ENCODE peak calls at places on chromosomes 2 and 18, in five cellular contexts. E, C, P, U and M are unnamed samples.

GRCh38 chr2:120776649-120777048 is 41.0 kb downstream of the GLI2 start:
- DNase-seq in U (no peak), P (no peak), E (no peak), C (no peak), M (no peak)

GRCh38 chr2:121866789-121867188 is 111.3 kb downstream of the TSN start:
- DNase-seq in P (no peak), U (peak), E (no peak), C (no peak), M (no peak)

GRCh38 chr2:134508396-134508795 is 210.4 kb downstream of the TMEM163 start:
- DNase-seq in U (no peak), P (no peak), C (no peak), E (no peak), M (no peak)

GRCh38 chr2:33108483-33109443 is 162.0 kb downstream of the LTBP1 start:
- DNase-seq in U (peak), E (no peak), P (no peak), C (no peak), M (no peak)

GRCh38 chr2:215517391-215517790 is 81.5 kb upstream of the FN1 start:
- DNase-seq in P (no peak), E (no peak), U (no peak), C (no peak), M (no peak)

GRCh38 chr2:53641290-53641689 is 126.3 kb upstream of the CHAC2 start:
- DNase-seq in U (no peak), C (no peak), P (no peak), E (no peak), M (no peak)

GRCh38 chr2:120767486-120768005 is 31.9 kb downstream of the GLI2 start:
- DNase-seq in U (no peak), E (peak), C (no peak), P (no peak), M (no peak)

GRCh38 chr2:105873721-105874120 is 129.0 kb downstream of the NCK2 start:
- DNase-seq in U (peak), C (peak), P (no peak), E (no peak), M (peak)

GRCh38 chr2:96665083-96665569 is 22.6 kb downstream of the FER1L5 start:
- DNase-seq in P (no peak), E (peak), C (peak), U (peak), M (no peak)

GRCh38 chr18:3603460-3604259 is 153.7 kb downstream of the TGIF1 start:
- DNase-seq in U (peak), C (peak), P (no peak), E (no peak), M (no peak)

GRCh38 chr2:62569907-62570793 is 64.2 kb upstream of the TMEM17 start:
- DNase-seq in E (no peak), U (no peak), C (no peak), P (no peak), M (no peak)

GRCh38 chr18:77006305-77007175 is 126.0 kb downstream of the MBP start:
- DNase-seq in C (no peak), E (no peak), P (no peak), U (no peak), M (no peak)

GRCh38 chr2:68879296-68879695 is 8.1 kb upstream of the BMP10 start:
- DNase-seq in E (no peak), P (no peak), U (no peak), C (no peak), M (no peak)

GRCh38 chr18:46431522-46432171 is 225.4 kb downstream of the LOXHD1 start:
- DNase-seq in U (no peak), C (no peak), P (no peak), E (no peak), M (no peak)

GRCh38 chr2:172395503-172395902 is 31.9 kb upstream of the ITGA6 start:
- DNase-seq in U (no peak), E (no peak), P (no peak), C (no peak), M (no peak)

GRCh38 chr18:34709104-34709503 is 994 bp upstream of the DTNA start:
- DNase-seq in E (peak), P (no peak), U (peak), C (no peak), M (no peak)

GRCh38 chr2:32484907-32485306 is 128.1 kb downstream of the BIRC6 start:
- DNase-seq in C (peak), U (peak), P (no peak), E (no peak), M (no peak)

GRCh38 chr2:109124982-109125594 is 3.9 kb upstream of the SH3RF3 start:
- DNase-seq in U (no peak), C (no peak), P (no peak), E (no peak), M (no peak)

GRCh38 chr2:9403924-9404323 is 19.4 kb downstream of the ITGB1BP1 start:
- DNase-seq in E (peak), P (no peak), U (peak), C (no peak), M (no peak)

GRCh38 chr2:38499921-38500634 is 102.7 kb downstream of the HNRNPLL start:
- DNase-seq in C (no peak), E (peak), P (no peak), U (peak), M (no peak)

GRCh38 chr2:8617590-8617989 is 64.3 kb upstream of the ID2 start:
- DNase-seq in U (no peak), E (no peak), P (no peak), C (no peak), M (no peak)

GRCh38 chr18:37676276-37676675 is 110.7 kb upstream of the CELF4 start:
- DNase-seq in C (no peak), P (no peak), E (no peak), U (no peak), M (no peak)

GRCh38 chr2:227932403-227932802 is 61.0 kb downstream of the DAW1 start:
- DNase-seq in E (no peak), C (no peak), P (no peak), U (no peak), M (no peak)